ENCODE peak calls at places on chromosomes 3 and 15, in nine cellular contexts. One of them, this sample, is unnamed.

GRCh38 chr3:114081022-114081421 is 24.5 kb downstream of the QTRT2 start:
- DNase-seq in sigmoid colon: no peak
- DNase-seq in HCT116: no peak
- DNase-seq in K562: no peak
- DNase-seq in spleen: no peak
- DNase-seq in stomach: no peak
- DNase-seq in endothelial cell of umbilical vein: peak; percentile 31
- DNase-seq in prostate gland: no peak
- DNase-seq in GM12878: no peak
- DNase-seq in this sample: no peak

GRCh38 chr3:186760141-186760813 is 23.1 kb upstream of the EIF4A2 start:
- DNase-seq in K562: no peak
- DNase-seq in stomach: no peak
- DNase-seq in endothelial cell of umbilical vein: no peak
- DNase-seq in prostate gland: no peak
- DNase-seq in sigmoid colon: no peak
- DNase-seq in spleen: no peak
- DNase-seq in HCT116: peak; percentile 84
- DNase-seq in GM12878: no peak
- DNase-seq in this sample: no peak

GRCh38 chr3:189841474-189842205 is 210.5 kb downstream of the TP63 start:
- DNase-seq in HCT116: no peak
- DNase-seq in endothelial cell of umbilical vein: no peak
- DNase-seq in sigmoid colon: no peak
- DNase-seq in GM12878: no peak
- DNase-seq in prostate gland: no peak
- DNase-seq in K562: no peak
- DNase-seq in spleen: no peak
- DNase-seq in stomach: no peak
- DNase-seq in this sample: no peak

GRCh38 chr3:71753716-71754609 is at the start of gene GPR27:
- DNase-seq in HCT116: no peak
- DNase-seq in GM12878: no peak
- DNase-seq in sigmoid colon: no peak
- DNase-seq in stomach: no peak
- DNase-seq in spleen: peak; percentile 84
- DNase-seq in prostate gland: no peak
- DNase-seq in endothelial cell of umbilical vein: peak; percentile 48
- DNase-seq in K562: no peak
- DNase-seq in this sample: peak; percentile 90

GRCh38 chr3:45994661-45995369 is 809 bp downstream of the FYCO1 start:
- DNase-seq in K562: peak; percentile 75
- DNase-seq in sigmoid colon: peak; percentile 67
- DNase-seq in spleen: peak; percentile 76
- DNase-seq in stomach: no peak
- DNase-seq in endothelial cell of umbilical vein: no peak
- DNase-seq in HCT116: no peak
- DNase-seq in GM12878: no peak
- DNase-seq in prostate gland: no peak
- DNase-seq in this sample: no peak

GRCh38 chr15:59953392-59953883 is 50.7 kb upstream of the FOXB1 start:
- DNase-seq in spleen: no peak
- DNase-seq in K562: no peak
- DNase-seq in endothelial cell of umbilical vein: no peak
- DNase-seq in HCT116: no peak
- DNase-seq in GM12878: no peak
- DNase-seq in sigmoid colon: no peak
- DNase-seq in prostate gland: no peak
- DNase-seq in stomach: no peak
- DNase-seq in this sample: no peak

GRCh38 chr15:76064375-76064774 is 4.6 kb downstream of the TMEM266 start:
- DNase-seq in K562: no peak
- DNase-seq in sigmoid colon: no peak
- DNase-seq in HCT116: no peak
- DNase-seq in prostate gland: no peak
- DNase-seq in spleen: no peak
- DNase-seq in GM12878: no peak
- DNase-seq in stomach: no peak
- DNase-seq in endothelial cell of umbilical vein: no peak
- DNase-seq in this sample: no peak

GRCh38 chr3:8932507-8932906 is 30.8 kb downstream of the RAD18 start:
- DNase-seq in GM12878: no peak
- DNase-seq in HCT116: no peak
- DNase-seq in stomach: no peak
- DNase-seq in prostate gland: no peak
- DNase-seq in K562: no peak
- DNase-seq in endothelial cell of umbilical vein: no peak
- DNase-seq in spleen: no peak
- DNase-seq in sigmoid colon: no peak
- DNase-seq in this sample: no peak

GRCh38 chr15:57375827-57376694 is at the start of gene CGNL1:
- DNase-seq in GM12878: no peak
- DNase-seq in endothelial cell of umbilical vein: peak; percentile 49
- DNase-seq in spleen: no peak
- DNase-seq in HCT116: no peak
- DNase-seq in sigmoid colon: peak; percentile 67
- DNase-seq in K562: peak; percentile 57
- DNase-seq in stomach: peak; percentile 71
- DNase-seq in prostate gland: peak; percentile 51
- DNase-seq in this sample: peak; percentile 92

GRCh38 chr3:124859025-124859424 is 28.1 kb downstream of the ITGB5 start:
- DNase-seq in prostate gland: no peak
- DNase-seq in HCT116: no peak
- DNase-seq in stomach: no peak
- DNase-seq in K562: no peak
- DNase-seq in spleen: no peak
- DNase-seq in sigmoid colon: peak; percentile 63
- DNase-seq in endothelial cell of umbilical vein: peak; percentile 66
- DNase-seq in GM12878: no peak
- DNase-seq in this sample: no peak

GRCh38 chr3:114126461-114126860 is 52.4 kb downstream of the DRD3 start:
- DNase-seq in spleen: no peak
- DNase-seq in prostate gland: no peak
- DNase-seq in HCT116: no peak
- DNase-seq in K562: no peak
- DNase-seq in stomach: no peak
- DNase-seq in sigmoid colon: no peak
- DNase-seq in GM12878: no peak
- DNase-seq in endothelial cell of umbilical vein: no peak
- DNase-seq in this sample: no peak

GRCh38 chr3:129336093-129336706 is 57.5 kb downstream of the HMCES start:
- DNase-seq in spleen: no peak
- DNase-seq in prostate gland: no peak
- DNase-seq in stomach: no peak
- DNase-seq in sigmoid colon: no peak
- DNase-seq in GM12878: no peak
- DNase-seq in endothelial cell of umbilical vein: no peak
- DNase-seq in K562: no peak
- DNase-seq in HCT116: no peak
- DNase-seq in this sample: peak; percentile 58

GRCh38 chr3:38117748-38118420 is 19.0 kb downstream of the ACAA1 start:
- DNase-seq in stomach: peak; percentile 73
- DNase-seq in spleen: peak; percentile 87
- DNase-seq in GM12878: peak; percentile 41
- DNase-seq in endothelial cell of umbilical vein: peak; percentile 63
- DNase-seq in HCT116: peak; percentile 40
- DNase-seq in K562: peak; percentile 85
- DNase-seq in sigmoid colon: peak; percentile 73
- DNase-seq in prostate gland: peak; percentile 60
- DNase-seq in this sample: no peak

GRCh38 chr15:42511010-42511396 is 15.6 kb downstream of the SNAP23 start:
- DNase-seq in endothelial cell of umbilical vein: peak; percentile 32
- DNase-seq in prostate gland: no peak
- DNase-seq in HCT116: no peak
- DNase-seq in GM12878: no peak
- DNase-seq in K562: no peak
- DNase-seq in stomach: no peak
- DNase-seq in sigmoid colon: no peak
- DNase-seq in spleen: no peak
- DNase-seq in this sample: no peak

GRCh38 chr15:69592954-69593353 is 140.3 kb downstream of the RPLP1 start:
- DNase-seq in K562: peak; percentile 68
- DNase-seq in stomach: no peak
- DNase-seq in GM12878: no peak
- DNase-seq in spleen: no peak
- DNase-seq in endothelial cell of umbilical vein: no peak
- DNase-seq in sigmoid colon: no peak
- DNase-seq in prostate gland: no peak
- DNase-seq in HCT116: no peak
- DNase-seq in this sample: no peak

GRCh38 chr3:70011582-70011981 is 12.0 kb downstream of the SAMMSON start:
- DNase-seq in prostate gland: no peak
- DNase-seq in GM12878: no peak
- DNase-seq in sigmoid colon: no peak
- DNase-seq in endothelial cell of umbilical vein: no peak
- DNase-seq in spleen: no peak
- DNase-seq in K562: no peak
- DNase-seq in stomach: no peak
- DNase-seq in HCT116: no peak
- DNase-seq in this sample: no peak

GRCh38 chr3:62133015-62133414 is 240.3 kb downstream of the FEZF2 start:
- DNase-seq in stomach: no peak
- DNase-seq in K562: no peak
- DNase-seq in HCT116: no peak
- DNase-seq in prostate gland: no peak
- DNase-seq in sigmoid colon: no peak
- DNase-seq in GM12878: no peak
- DNase-seq in endothelial cell of umbilical vein: no peak
- DNase-seq in spleen: no peak
- DNase-seq in this sample: no peak

GRCh38 chr3:43155464-43156121 is 49.7 kb upstream of the POMGNT2 start:
- DNase-seq in K562: peak; percentile 42
- DNase-seq in stomach: peak; percentile 60
- DNase-seq in endothelial cell of umbilical vein: peak; percentile 68
- DNase-seq in GM12878: no peak
- DNase-seq in HCT116: peak; percentile 73
- DNase-seq in sigmoid colon: peak; percentile 86
- DNase-seq in prostate gland: peak; percentile 22
- DNase-seq in spleen: no peak
- DNase-seq in this sample: no peak

GRCh38 chr3:37624276-37624675 is 237.4 kb upstream of the CTDSPL start:
- DNase-seq in K562: no peak
- DNase-seq in GM12878: no peak
- DNase-seq in prostate gland: no peak
- DNase-seq in stomach: no peak
- DNase-seq in spleen: no peak
- DNase-seq in HCT116: no peak
- DNase-seq in sigmoid colon: no peak
- DNase-seq in endothelial cell of umbilical vein: no peak
- DNase-seq in this sample: no peak

GRCh38 chr3:64008952-64009351 is 14.3 kb downstream of the PSMD6 start:
- DNase-seq in HCT116: no peak
- DNase-seq in stomach: no peak
- DNase-seq in spleen: no peak
- DNase-seq in GM12878: no peak
- DNase-seq in K562: no peak
- DNase-seq in endothelial cell of umbilical vein: peak; percentile 81
- DNase-seq in sigmoid colon: no peak
- DNase-seq in prostate gland: no peak
- DNase-seq in this sample: no peak

GRCh38 chr3:172511783-172512357 is 11.4 kb downstream of the TNFSF10 start:
- DNase-seq in stomach: no peak
- DNase-seq in HCT116: no peak
- DNase-seq in spleen: peak; percentile 76
- DNase-seq in GM12878: peak; percentile 42
- DNase-seq in endothelial cell of umbilical vein: no peak
- DNase-seq in prostate gland: no peak
- DNase-seq in sigmoid colon: no peak
- DNase-seq in K562: no peak
- DNase-seq in this sample: no peak

GRCh38 chr3:31105438-31106077 is 211.1 kb upstream of the GADL1 start:
- DNase-seq in stomach: no peak
- DNase-seq in spleen: no peak
- DNase-seq in GM12878: no peak
- DNase-seq in HCT116: no peak
- DNase-seq in endothelial cell of umbilical vein: peak; percentile 76
- DNase-seq in prostate gland: no peak
- DNase-seq in sigmoid colon: no peak
- DNase-seq in K562: no peak
- DNase-seq in this sample: no peak
- TF ChIP-seq POLR2A in stomach: no peak
- TF ChIP-seq POLR2A in spleen: no peak
- TF ChIP-seq POLR2A in GM12878: no peak
- TF ChIP-seq POLR2A in HCT116: no peak
- TF ChIP-seq POLR2A in endothelial cell of umbilical vein: no peak
- TF ChIP-seq POLR2A in prostate gland: no peak
- TF ChIP-seq POLR2A in sigmoid colon: no peak
- TF ChIP-seq POLR2A in K562: no peak
- TF ChIP-seq POLR2A in this sample: no peak

GRCh38 chr3:103796068-103796467 is 1361.3 kb downstream of the ZPLD1 start:
- DNase-seq in prostate gland: no peak
- DNase-seq in spleen: no peak
- DNase-seq in K562: no peak
- DNase-seq in endothelial cell of umbilical vein: no peak
- DNase-seq in HCT116: no peak
- DNase-seq in GM12878: no peak
- DNase-seq in stomach: no peak
- DNase-seq in sigmoid colon: no peak
- DNase-seq in this sample: no peak

GRCh38 chr3:103791786-103792515 is 1357.1 kb downstream of the ZPLD1 start:
- DNase-seq in GM12878: no peak
- DNase-seq in stomach: no peak
- DNase-seq in prostate gland: no peak
- DNase-seq in HCT116: no peak
- DNase-seq in spleen: no peak
- DNase-seq in endothelial cell of umbilical vein: no peak
- DNase-seq in K562: no peak
- DNase-seq in sigmoid colon: no peak
- DNase-seq in this sample: no peak

GRCh38 chr3:103794656-103795055 is 1359.8 kb downstream of the ZPLD1 start:
- DNase-seq in GM12878: no peak
- DNase-seq in stomach: no peak
- DNase-seq in prostate gland: no peak
- DNase-seq in K562: no peak
- DNase-seq in endothelial cell of umbilical vein: no peak
- DNase-seq in sigmoid colon: no peak
- DNase-seq in HCT116: no peak
- DNase-seq in spleen: no peak
- DNase-seq in this sample: no peak
- TF ChIP-seq CTCF in GM12878: peak; percentile 18
- TF ChIP-seq CTCF in stomach: no peak
- TF ChIP-seq CTCF in prostate gland: no peak
- TF ChIP-seq CTCF in K562: no peak
- TF ChIP-seq CTCF in endothelial cell of umbilical vein: no peak
- TF ChIP-seq CTCF in sigmoid colon: no peak
- TF ChIP-seq CTCF in HCT116: peak; percentile 3
- TF ChIP-seq CTCF in spleen: no peak
- TF ChIP-seq CTCF in this sample: no peak

GRCh38 chr3:128316456-128316855 is 150.2 kb downstream of the DNAJB8 start:
- DNase-seq in sigmoid colon: no peak
- DNase-seq in K562: no peak
- DNase-seq in spleen: peak; percentile 81
- DNase-seq in endothelial cell of umbilical vein: no peak
- DNase-seq in HCT116: no peak
- DNase-seq in prostate gland: peak; percentile 4
- DNase-seq in GM12878: no peak
- DNase-seq in stomach: peak; percentile 17
- DNase-seq in this sample: no peak
- TF ChIP-seq POLR2AphosphoS5 in sigmoid colon: no peak
- TF ChIP-seq POLR2AphosphoS5 in K562: no peak
- TF ChIP-seq POLR2AphosphoS5 in spleen: peak; percentile 35
- TF ChIP-seq POLR2AphosphoS5 in endothelial cell of umbilical vein: no peak
- TF ChIP-seq POLR2AphosphoS5 in HCT116: no peak
- TF ChIP-seq POLR2AphosphoS5 in prostate gland: no peak
- TF ChIP-seq POLR2AphosphoS5 in GM12878: no peak
- TF ChIP-seq POLR2AphosphoS5 in stomach: no peak
- TF ChIP-seq POLR2AphosphoS5 in this sample: no peak

GRCh38 chr3:134485620-134486576 is at the start of the genes ANAPC13 and CEP63:
- DNase-seq in endothelial cell of umbilical vein: peak; percentile 99
- DNase-seq in sigmoid colon: peak; percentile 98
- DNase-seq in prostate gland: peak; percentile 95
- DNase-seq in HCT116: peak; percentile 99
- DNase-seq in GM12878: peak; percentile 96
- DNase-seq in spleen: peak; percentile 98
- DNase-seq in stomach: peak; percentile 93
- DNase-seq in K562: peak; percentile 81
- DNase-seq in this sample: peak; percentile 96
- TF ChIP-seq POLR2A in endothelial cell of umbilical vein: peak; percentile 82
- TF ChIP-seq POLR2A in sigmoid colon: peak; percentile 35
- TF ChIP-seq POLR2A in prostate gland: no peak
- TF ChIP-seq POLR2A in HCT116: peak; percentile 77
- TF ChIP-seq POLR2A in GM12878: peak; percentile 89
- TF ChIP-seq POLR2A in spleen: peak; percentile 29
- TF ChIP-seq POLR2A in stomach: no peak
- TF ChIP-seq POLR2A in K562: peak; percentile 90
- TF ChIP-seq POLR2A in this sample: peak; percentile 84